ENCODE peak calls at places on chromosomes 6 and 20, in five cellular contexts. S is effector memory CD4-positive, alpha-beta T cell; Y is heart right ventricle; J is CD4-positive, alpha-beta T cell; H is gastrocnemius medialis. N is an unnamed sample.

GRCh38 chr6:33949877-33950831 is 146.4 kb upstream of the MLN start:
- DNase-seq in Y (no peak), S (no peak), J (no peak), H (no peak), N (no peak)

GRCh38 chr6:154537486-154537885 is 27.0 kb upstream of the CNKSR3 start:
- DNase-seq in Y (no peak), S (no peak), H (no peak), J (no peak), N (no peak)

GRCh38 chr20:1469925-1470571 is 3.4 kb upstream of the NSFL1C start:
- DNase-seq in J (no peak), Y (peak; percentile 68), H (peak; percentile 66), S (no peak), N (no peak)

GRCh38 chr20:38970302-38970701 is 8.2 kb downstream of the DHX35 start:
- DNase-seq in H (no peak), Y (no peak), S (no peak), J (no peak), N (no peak)

GRCh38 chr20:63552481-63553249 is 1.3 kb upstream of the FNDC11 start:
- DNase-seq in J (peak; percentile 69), H (no peak), S (peak; percentile 54), Y (no peak), N (no peak)

GRCh38 chr6:155185544-155185943 is 78.3 kb upstream of the CLDN20 start:
- DNase-seq in Y (no peak), J (no peak), S (no peak), H (no peak), N (no peak)

GRCh38 chr20:1507276-1507675 is 16.1 kb upstream of the SIRPB2 start:
- DNase-seq in S (no peak), Y (no peak), H (no peak), J (no peak), N (no peak)

GRCh38 chr20:14845199-14846160 is 508.1 kb upstream of the FLRT3 start:
- DNase-seq in S (no peak), Y (no peak), H (no peak), J (no peak), N (no peak)

GRCh38 chr6:136669299-136669699 is 119.1 kb upstream of the MAP7 start:
- DNase-seq in S (no peak), J (no peak), H (no peak), Y (no peak), N (no peak)

GRCh38 chr6:21935561-21936028 is 342.0 kb downstream of the SOX4 start:
- DNase-seq in J (no peak), Y (no peak), H (no peak), S (no peak), N (peak; percentile 8)

GRCh38 chr6:136365781-136366354 is 76.2 kb upstream of the BCLAF1 start:
- DNase-seq in S (no peak), H (peak; percentile 43), Y (peak; percentile 47), J (no peak), N (peak; percentile 43)

GRCh38 chr6:30238178-30238795 is 25.1 kb upstream of the TRIM26 start:
- DNase-seq in H (no peak), S (no peak), J (no peak), Y (no peak), N (no peak)

GRCh38 chr20:63206878-63207277 is 9.1 kb downstream of the YTHDF1 start:
- DNase-seq in J (no peak), H (no peak), Y (no peak), S (no peak), N (no peak)

GRCh38 chr6:144151010-144151727 is 852 bp downstream of the STX11 start:
- DNase-seq in H (no peak), S (peak; percentile 39), Y (no peak), J (peak; percentile 39), N (no peak)

GRCh38 chr6:86500035-86500434 is 437.3 kb upstream of the HTR1E start:
- DNase-seq in S (no peak), H (no peak), Y (no peak), J (no peak), N (no peak)

DNA sequence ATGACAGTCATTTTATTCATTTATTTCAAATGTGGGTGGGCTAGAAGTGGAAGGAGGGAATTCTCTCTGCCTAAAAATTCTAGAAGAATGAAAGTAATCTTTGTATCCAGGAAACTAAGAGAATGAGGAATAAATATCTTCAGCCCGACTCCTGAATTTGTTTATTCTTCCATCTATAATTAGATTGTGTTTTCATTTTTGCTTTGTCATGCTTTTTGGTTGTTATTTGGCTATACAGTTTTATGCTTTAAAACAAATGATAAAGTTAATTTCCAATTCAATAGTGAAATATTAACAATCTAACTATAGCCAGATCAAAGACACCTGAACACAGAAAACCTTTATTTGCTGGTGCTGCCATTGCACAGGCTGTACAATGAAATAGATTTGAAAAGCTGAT is 521.3 kb downstream of the KIF16B start:
- DNase-seq in S (no peak), J (no peak), H (no peak), Y (no peak), N (no peak)
- H3K27ac ChIP-seq in S (no peak overlapping the region), J (no peak overlapping the region), H (no peak overlapping the region), Y (no peak overlapping the region), N (no peak overlapping the region)

GRCh38 chr20:41618807-41619294 is 674 bp upstream of the CHD6 start:
- DNase-seq in H (peak; percentile 18), Y (no peak), J (no peak), S (no peak), N (peak; percentile 56)
- H3K27ac ChIP-seq in H (peak overlapping the region; percentile 76), Y (peak overlapping the region; percentile 51), J (no peak overlapping the region), S (peak overlapping the region; percentile 29), N (peak overlapping the region; percentile 66)

GRCh38 chr6:137781639-137782038 is 85.4 kb upstream of the TNFAIP3 start:
- DNase-seq in J (no peak), Y (no peak), S (no peak), H (no peak), N (no peak)

GRCh38 chr6:137777299-137778075 is 89.6 kb upstream of the TNFAIP3 start:
- DNase-seq in H (no peak), Y (no peak), S (no peak), J (no peak), N (no peak)

GRCh38 chr6:137782166-137783039 is 84.7 kb upstream of the TNFAIP3 start:
- DNase-seq in H (no peak), J (no peak), S (no peak), Y (no peak), N (no peak)

GRCh38 chr6:137780447-137781034 is 86.5 kb upstream of the TNFAIP3 start:
- DNase-seq in Y (no peak), H (no peak), J (no peak), S (no peak), N (no peak)

DNA sequence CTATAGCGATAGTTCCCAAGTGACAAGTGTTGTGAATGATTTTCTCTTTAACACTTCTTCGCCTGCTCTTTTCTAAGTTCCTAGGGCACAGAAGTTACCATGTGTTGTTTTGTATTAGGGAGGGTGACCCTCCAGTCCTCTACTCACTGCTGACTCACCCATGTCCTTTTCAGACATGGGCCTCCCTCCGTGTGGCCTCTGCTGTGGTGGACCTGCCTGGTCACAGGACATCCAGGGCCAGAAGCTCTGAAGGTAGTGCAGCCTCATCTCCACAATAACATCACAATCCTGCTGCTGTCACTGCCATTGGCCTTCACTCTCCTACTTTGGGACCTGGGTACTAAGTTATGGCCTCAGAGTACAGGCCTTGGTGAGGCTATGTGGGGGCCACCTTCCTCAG is 87.1 kb upstream of the TNFAIP3 start:
- DNase-seq in Y (no peak), H (no peak), S (no peak), J (no peak), N (no peak)
- H3K27ac ChIP-seq in Y (no peak overlapping the region), H (no peak overlapping the region), S (no peak overlapping the region), J (no peak overlapping the region), N (no peak overlapping the region)

DNA sequence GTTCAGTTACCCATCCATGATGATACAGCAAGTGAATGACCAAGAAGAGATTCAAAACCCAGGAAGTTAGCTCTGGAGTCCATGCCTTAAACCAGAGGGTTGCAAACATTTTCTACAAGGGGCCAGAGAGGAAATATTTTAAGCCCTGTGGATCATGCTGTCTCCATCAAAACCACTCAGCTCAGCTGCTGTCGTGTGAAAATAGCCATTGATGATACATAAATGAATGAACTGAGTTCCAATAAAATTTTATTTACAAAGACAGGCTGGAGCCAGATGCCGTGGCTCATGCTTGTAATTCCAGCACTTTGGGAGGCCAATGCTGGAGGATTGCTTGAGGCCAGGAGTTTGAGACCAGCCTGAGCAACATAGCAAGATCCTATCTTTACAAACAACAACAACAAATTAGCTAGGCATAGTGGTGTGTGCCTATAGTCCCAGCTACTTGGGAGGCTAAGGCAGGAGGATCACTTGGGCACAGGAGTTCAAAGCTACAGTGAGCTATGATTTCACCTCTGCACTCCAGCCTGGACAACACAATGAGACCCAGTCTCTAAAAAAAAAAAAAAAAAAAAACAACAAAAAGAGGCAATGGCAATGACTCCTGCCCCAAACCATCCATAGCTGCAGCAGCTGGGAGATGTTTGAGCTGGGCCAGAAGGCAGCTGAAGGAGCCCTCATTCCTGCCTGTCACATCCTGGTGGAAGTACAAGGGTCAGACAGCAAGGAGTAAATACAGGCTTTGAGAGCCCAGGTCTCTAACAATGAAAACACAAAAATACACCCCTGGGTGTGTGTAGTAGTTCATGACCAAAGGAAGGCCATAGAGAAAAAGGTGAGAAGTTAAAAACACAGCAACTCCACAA is 44.0 kb upstream of the RIN2 start:
- DNase-seq in J (no peak), Y (no peak), H (no peak), S (no peak), N (no peak)
- H3K27ac ChIP-seq in J (no peak overlapping the region), Y (no peak overlapping the region), H (no peak overlapping the region), S (no peak overlapping the region), N (no peak overlapping the region)

DNA sequence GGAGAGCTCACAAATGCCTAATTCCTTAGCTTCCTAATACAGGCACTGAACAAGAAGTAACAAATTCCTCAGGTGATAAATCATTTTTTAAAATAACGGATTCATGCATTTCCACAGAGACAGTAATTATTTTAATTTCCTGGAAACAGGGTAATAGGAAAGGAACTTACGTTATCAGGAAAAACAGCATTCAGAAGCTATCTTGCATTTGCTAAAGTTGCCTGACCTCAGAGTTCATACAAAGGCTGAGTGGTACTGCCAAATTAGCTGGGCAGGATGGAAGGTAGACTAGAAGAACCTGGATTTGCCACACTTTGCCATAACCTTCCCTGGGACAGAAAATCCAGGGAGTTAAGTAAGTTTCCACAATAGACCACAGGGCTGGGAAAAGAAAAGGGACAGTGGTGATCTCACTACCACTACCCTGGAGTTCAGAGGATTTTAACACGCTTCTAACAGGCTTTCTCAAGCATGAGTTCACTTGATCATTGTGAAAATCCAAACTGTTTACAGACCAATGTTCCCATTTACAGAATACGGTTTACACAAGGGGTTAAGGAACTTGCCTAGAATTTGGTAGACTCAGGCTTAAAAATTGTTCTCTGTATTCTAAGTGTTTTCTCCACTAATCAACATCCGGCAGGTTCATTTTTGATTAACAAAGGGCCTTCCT is 57.0 kb downstream of the KIF13A start:
- DNase-seq in J (no peak), Y (no peak), S (no peak), H (no peak), N (no peak)
- H3K27ac ChIP-seq in J (no peak overlapping the region), Y (peak overlapping the region; percentile 89), S (no peak overlapping the region), H (peak overlapping the region; percentile 77), N (peak overlapping the region; percentile 11)

N was measured in substantia nigra.